ENCODE peak calls at places on chromosomes 1 and 21, in five cellular contexts. V is prostate gland, G is neural crest cell, N is adrenal gland, J is A549. Z is an unnamed sample.

GRCh38 chr1:238404506-238404905 is 513.8 kb upstream of the ZP4 start:
- DNase-seq in G (no peak), N (no peak), V (no peak), J (no peak), Z (no peak)

GRCh38 chr1:47944561-47944960 is 52.6 kb downstream of the TRABD2B start:
- DNase-seq in V (no peak), J (no peak), G (no peak), N (no peak), Z (no peak)

GRCh38 chr1:205849619-205850355 is at the start of gene PM20D1:
- DNase-seq in J (no peak), N (peak; percentile 75), G (no peak), V (peak; percentile 14), Z (peak; percentile 79)

GRCh38 chr1:203744008-203744972 is 20.7 kb upstream of the LAX1 start:
- DNase-seq in N (peak; percentile 73), J (no peak), G (no peak), V (peak; percentile 63), Z (no peak)

GRCh38 chr1:36768486-36769178 is 265.7 kb downstream of the GRIK3 start:
- DNase-seq in J (no peak), V (no peak), G (no peak), N (no peak), Z (no peak)

GRCh38 chr21:46459356-46460112 is 843 bp downstream of the DIP2A start:
- DNase-seq in G (no peak), J (no peak), N (peak; percentile 67), V (peak; percentile 31), Z (no peak)

GRCh38 chr1:155294520-155295182 is 6.6 kb downstream of the PKLR start:
- DNase-seq in V (no peak), J (no peak), N (no peak), G (no peak), Z (no peak)

GRCh38 chr1:62875676-62876075 is 91.7 kb downstream of the ATG4C start:
- DNase-seq in J (no peak), V (no peak), G (no peak), N (no peak), Z (no peak)

GRCh38 chr21:45320991-45321656 is 33.4 kb upstream of the POFUT2 start:
- DNase-seq in N (no peak), G (no peak), V (no peak), J (no peak), Z (peak; percentile 28)

GRCh38 chr1:111556318-111557037 is 53.0 kb upstream of the ADORA3 start:
- DNase-seq in G (no peak), V (no peak), N (no peak), J (no peak), Z (no peak)

GRCh38 chr1:210244746-210245367 is 12.3 kb downstream of the SERTAD4 start:
- DNase-seq in G (no peak), J (no peak), V (no peak), N (no peak), Z (no peak)

GRCh38 chr1:90989990-90990389 is 31.8 kb downstream of the ZNF644 start:
- DNase-seq in N (no peak), J (no peak), V (no peak), G (no peak), Z (no peak)

GRCh38 chr1:160370561-160371345 is 3.9 kb downstream of the NHLH1 start:
- DNase-seq in J (no peak), G (no peak), N (no peak), V (no peak), Z (no peak)

GRCh38 chr1:65525297-65526048 is 105.0 kb downstream of the LEPR start:
- DNase-seq in N (no peak), V (no peak), J (no peak), G (peak; percentile 6), Z (no peak)

GRCh38 chr1:115828101-115829022 is 12.6 kb downstream of the NHLH2 start:
- DNase-seq in V (no peak), J (no peak), N (peak; percentile 41), G (peak; percentile 41), Z (no peak)

GRCh38 chr1:245124241-245124640 is 30.5 kb upstream of the KIF26B start:
- DNase-seq in V (no peak), G (no peak), N (no peak), J (no peak), Z (no peak)

GRCh38 chr1:40774266-40774998 is 9.2 kb upstream of the KCNQ4 start:
- DNase-seq in V (peak; percentile 47), N (peak; percentile 64), J (peak; percentile 18), G (peak; percentile 53), Z (peak; percentile 51)

GRCh38 chr1:168987330-168987729 is 119.2 kb upstream of the ATP1B1 start:
- DNase-seq in G (no peak), N (no peak), V (no peak), J (no peak), Z (no peak)

GRCh38 chr21:41403331-41403730 is 22.7 kb upstream of the MX1 start:
- DNase-seq in V (no peak), N (no peak), J (no peak), G (no peak), Z (no peak)

DNA sequence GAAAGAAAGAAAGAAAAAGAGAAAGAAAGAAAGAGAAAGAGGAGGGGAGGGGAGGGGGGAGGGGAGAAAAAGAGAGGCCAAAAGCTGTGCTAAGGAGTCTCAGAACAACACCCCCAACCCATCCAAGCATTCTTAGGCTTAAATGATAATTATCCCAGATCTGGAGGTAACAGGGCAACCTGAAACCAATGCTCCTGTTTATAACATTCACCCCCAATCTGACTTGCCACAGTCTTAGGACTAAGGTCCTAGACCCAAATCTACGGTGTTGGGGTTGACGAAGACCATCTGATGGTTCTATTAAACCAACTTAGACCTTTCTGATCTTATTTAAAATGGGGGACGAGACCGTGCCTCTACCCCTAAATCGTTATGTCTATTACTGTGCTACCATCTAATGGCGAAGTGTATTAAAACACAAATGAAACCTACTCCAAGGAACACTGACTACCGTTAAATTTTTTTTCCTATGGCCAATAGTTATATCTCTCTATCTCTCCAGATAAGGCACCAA is 119.3 kb upstream of the CDC42BPA start:
- DNase-seq in V (no peak), G (no peak), N (no peak), J (peak; percentile 87), Z (no peak)
- TF ChIP-seq CTCF in V (no peak), G (peak; percentile 60), N (peak; percentile 56), J (peak; percentile 92), Z (peak; percentile 74)

GRCh38 chr1:212669102-212669501 is 30.5 kb downstream of the BATF3 start:
- DNase-seq in V (no peak), G (no peak), J (peak; percentile 53), N (no peak), Z (no peak)
- TF ChIP-seq CTCF in V (no peak), G (peak; percentile 28), J (peak; percentile 8), N (peak; percentile 23), Z (no peak)

GRCh38 chr1:239892602-239893001 is 199.1 kb upstream of the FMN2 start:
- DNase-seq in V (no peak), G (no peak), N (no peak), J (no peak), Z (no peak)

GRCh38 chr1:239891621-239892358 is 199.9 kb upstream of the FMN2 start:
- DNase-seq in G (no peak), N (no peak), J (no peak), V (no peak), Z (no peak)

GRCh38 chr1:239896569-239896968 is 195.1 kb upstream of the FMN2 start:
- DNase-seq in G (no peak), J (no peak), V (no peak), N (no peak), Z (no peak)

GRCh38 chr1:239896980-239897379 is 194.7 kb upstream of the FMN2 start:
- DNase-seq in G (no peak), J (no peak), N (no peak), V (no peak), Z (no peak)

DNA sequence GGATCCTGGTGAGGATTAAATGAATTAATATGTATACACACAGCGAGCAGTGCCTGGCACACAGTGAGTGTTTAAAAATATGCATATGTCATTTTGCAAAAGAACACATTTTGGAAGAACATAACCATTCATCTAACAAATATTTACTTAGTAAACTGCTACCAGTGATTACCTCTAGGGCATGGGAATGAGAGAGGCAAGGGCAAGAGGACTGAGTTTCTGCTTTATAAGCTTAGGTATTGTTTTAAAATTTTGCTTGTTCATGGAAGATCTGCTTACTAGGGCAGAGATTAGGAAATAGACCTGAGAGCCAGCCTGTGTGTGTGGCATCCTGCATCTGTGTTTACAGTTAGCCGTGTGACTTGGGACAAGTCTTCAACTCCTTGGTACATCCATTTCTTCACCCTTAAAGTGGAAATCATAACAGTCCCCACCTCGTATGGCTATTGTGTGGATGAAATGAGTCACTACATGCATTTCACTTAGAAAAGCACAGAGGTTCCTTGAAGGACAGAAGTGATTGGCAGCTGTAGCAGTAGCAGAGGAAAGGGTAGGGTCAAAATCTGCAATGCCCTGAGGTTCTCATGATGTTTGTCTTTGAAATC is 198.5 kb upstream of the FMN2 start:
- DNase-seq in J (peak; percentile 37), V (no peak), G (no peak), N (no peak), Z (no peak)
- TF ChIP-seq CTCF in J (no peak), V (no peak), G (no peak), N (no peak), Z (no peak)

GRCh38 chr1:1310476-1311053 is 2.2 kb downstream of the PUSL1 start:
- DNase-seq in J (no peak), V (peak; percentile 61), G (no peak), N (no peak), Z (no peak)
- TF ChIP-seq CTCF in J (no peak), V (no peak), G (no peak), N (no peak), Z (no peak)

GRCh38 chr1:10637400-10637799 is 159.0 kb downstream of the CASZ1 start:
- DNase-seq in V (no peak), J (no peak), N (no peak), G (no peak), Z (no peak)

GRCh38 chr1:10638559-10639300 is 157.7 kb downstream of the CASZ1 start:
- DNase-seq in V (no peak), J (no peak), N (no peak), G (no peak), Z (no peak)

GRCh38 chr1:10635992-10636391 is 160.5 kb downstream of the CASZ1 start:
- DNase-seq in J (no peak), G (no peak), N (no peak), V (peak; percentile 97), Z (no peak)

GRCh38 chr1:10639301-10640078 is 157.0 kb downstream of the CASZ1 start:
- DNase-seq in G (peak; percentile 28), J (no peak), N (no peak), V (no peak), Z (no peak)

DNA sequence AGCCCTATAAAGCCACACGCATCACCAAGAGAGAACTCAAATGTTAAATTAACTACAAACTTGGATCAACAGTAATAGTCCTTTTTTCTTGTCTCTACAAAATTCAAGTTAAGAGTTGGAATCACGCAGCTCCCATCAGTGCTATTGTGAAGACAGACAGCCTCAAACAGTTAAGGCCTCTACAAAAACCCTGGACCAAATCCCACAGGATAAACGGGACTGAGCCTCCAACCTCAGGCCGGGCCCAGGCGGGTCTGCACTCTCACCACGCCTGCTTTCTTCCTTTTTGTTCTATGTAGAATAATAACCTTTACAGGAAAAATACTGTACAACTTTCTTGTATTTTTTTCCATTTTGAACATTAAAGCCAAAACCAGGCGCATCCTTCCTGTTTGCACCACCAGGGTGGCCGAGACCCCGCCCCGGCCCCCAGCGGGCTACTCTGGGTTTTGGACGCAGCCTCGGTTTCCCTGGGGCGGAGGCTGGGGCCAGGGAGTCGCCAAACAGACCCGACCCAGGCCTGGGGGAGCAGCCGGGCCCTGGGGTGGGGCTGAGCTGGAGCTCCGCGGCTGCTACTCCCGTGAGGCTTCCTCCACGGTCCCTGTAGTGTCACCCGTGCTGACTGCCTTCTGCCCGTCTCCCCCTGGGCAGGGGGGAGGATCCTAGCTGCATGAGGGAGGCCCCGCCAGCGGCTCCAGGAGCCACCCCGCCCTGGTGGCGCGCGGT is 158.4 kb downstream of the CASZ1 start:
- DNase-seq in G (no peak), N (no peak), J (no peak), V (no peak), Z (no peak)
- TF ChIP-seq CTCF in G (peak; percentile 42), N (no peak), J (no peak), V (no peak), Z (no peak)

Z was measured in dorsolateral prefrontal cortex.